ENCODE peak calls at places on chromosomes 16 and 17, in five cellular contexts. F is left ventricle myocardium inferior, H is cardiac fibroblast, G is psoas muscle, R is ascending aorta. S is an unnamed sample.

GRCh38 chr16:68981971-68982370 is 123.5 kb upstream of the HAS3 start:
- DNase-seq in F (no peak), H (no peak), G (no peak), R (no peak), S (no peak)

GRCh38 chr17:64385187-64386083 is 5.2 kb downstream of the PECAM1 start:
- DNase-seq in F (peak), H (peak), G (peak), R (peak), S (peak)

GRCh38 chr17:17749025-17749772 is 67.9 kb downstream of the RAI1 start:
- DNase-seq in F (no peak), H (no peak), G (no peak), R (no peak), S (no peak)

GRCh38 chr17:30950669-30951399 is 20.0 kb upstream of the RNF135 start:
- DNase-seq in F (peak), H (peak), G (peak), R (peak), S (peak)

GRCh38 chr17:14856156-14856555 is 409.0 kb downstream of the PMP22 start:
- DNase-seq in F (no peak), H (no peak), G (no peak), R (no peak), S (no peak)

GRCh38 chr17:61026818-61027217 is 349.2 kb downstream of the BCAS3 start:
- DNase-seq in F (no peak), H (no peak), G (no peak), R (no peak), S (no peak)

GRCh38 chr16:17836868-17837602 is 366.3 kb upstream of the XYLT1 start:
- DNase-seq in F (no peak), H (peak), G (no peak), R (no peak), S (peak)

GRCh38 chr16:50265260-50265659 is 1.1 kb upstream of the ADCY7 start:
- DNase-seq in F (no peak), H (no peak), G (peak), R (no peak), S (peak)

GRCh38 chr16:57859331-57859730 is 57.0 kb upstream of the KIFC3 start:
- DNase-seq in F (no peak), H (peak), G (no peak), R (peak), S (peak)

GRCh38 chr16:65083181-65083845 is 38.5 kb downstream of the CDH11 start:
- DNase-seq in F (no peak), H (peak), G (no peak), R (no peak), S (no peak)

GRCh38 chr16:11875721-11876120 is 24.4 kb upstream of the RSL1D1 start:
- DNase-seq in F (no peak), H (no peak), G (no peak), R (no peak), S (no peak)

GRCh38 chr17:66287911-66288310 is 14.5 kb upstream of the PRKCA start:
- DNase-seq in F (no peak), H (no peak), G (no peak), R (no peak), S (no peak)

GRCh38 chr16:57937861-57938260 is 33.1 kb downstream of the CNGB1 start:
- DNase-seq in F (no peak), H (no peak), G (no peak), R (no peak), S (no peak)

GRCh38 chr17:31696184-31696602 is 162.9 kb downstream of the COPRS start:
- DNase-seq in F (peak), H (peak), G (peak), R (peak), S (peak)

GRCh38 chr16:81889896-81890634 is 111.0 kb downstream of the PLCG2 start:
- DNase-seq in F (no peak), H (peak), G (no peak), R (no peak), S (peak)

GRCh38 chr17:75720656-75721462 is at the start of gene ITGB4:
- DNase-seq in F (peak), H (no peak), G (no peak), R (no peak), S (no peak)

GRCh38 chr17:13728751-13729150 is 127.0 kb upstream of the HS3ST3A1 start:
- DNase-seq in F (no peak), H (no peak), G (no peak), R (no peak), S (peak)

GRCh38 chr16:25501530-25502255 is 190.1 kb upstream of the HS3ST4 start:
- DNase-seq in F (no peak), H (no peak), G (no peak), R (no peak), S (no peak)

GRCh38 chr16:87393680-87394055 is 1.5 kb downstream of the MAP1LC3B start:
- DNase-seq in F (peak), H (no peak), G (no peak), R (no peak), S (no peak)
- H3K4me3 ChIP-seq in F (peak), H (peak), G (peak), R (peak), S (peak)

GRCh38 chr16:67174706-67175231 is 4.4 kb downstream of the NOL3 start:
- DNase-seq in F (no peak), H (no peak), G (no peak), R (no peak), S (no peak)

GRCh38 chr16:67170948-67171649 is 761 bp downstream of the NOL3 start:
- DNase-seq in F (no peak), H (no peak), G (no peak), R (no peak), S (no peak)

GRCh38 chr16:67170168-67170947 is at the start of gene NOL3:
- DNase-seq in F (peak), H (peak), G (peak), R (peak), S (peak)

GRCh38 chr16:67173808-67174705 is 3.7 kb downstream of the NOL3 start:
- DNase-seq in F (peak), H (peak), G (peak), R (peak), S (peak)

GRCh38 chr16:67173323-67173722 is 3.0 kb downstream of the NOL3 start:
- DNase-seq in F (no peak), H (no peak), G (no peak), R (no peak), S (no peak)
- H3K4me3 ChIP-seq in F (peak), H (no peak), G (peak), R (peak), S (no peak)

GRCh38 chr17:48244814-48245213 is 137.2 kb downstream of the SNX11 start:
- DNase-seq in F (no peak), H (peak), G (no peak), R (no peak), S (peak)
- H3K4me3 ChIP-seq in F (no peak), H (no peak), G (no peak), R (no peak), S (no peak)

GRCh38 chr17:69960755-69961154 is 114.3 kb upstream of the KCNJ16 start:
- DNase-seq in F (peak), H (peak), G (peak), R (no peak), S (no peak)
- H3K4me3 ChIP-seq in F (no peak), H (no peak), G (no peak), R (no peak), S (no peak)

GRCh38 chr17:42373896-42374295 is 14.3 kb downstream of the STAT3 start:
- DNase-seq in F (no peak), H (no peak), G (no peak), R (no peak), S (no peak)

GRCh38 chr17:42380935-42381334 is 7.3 kb downstream of the STAT3 start:
- DNase-seq in F (no peak), H (no peak), G (no peak), R (no peak), S (no peak)

GRCh38 chr17:42381898-42382297 is 6.3 kb downstream of the STAT3 start:
- DNase-seq in F (no peak), H (no peak), G (no peak), R (no peak), S (no peak)

DNA sequence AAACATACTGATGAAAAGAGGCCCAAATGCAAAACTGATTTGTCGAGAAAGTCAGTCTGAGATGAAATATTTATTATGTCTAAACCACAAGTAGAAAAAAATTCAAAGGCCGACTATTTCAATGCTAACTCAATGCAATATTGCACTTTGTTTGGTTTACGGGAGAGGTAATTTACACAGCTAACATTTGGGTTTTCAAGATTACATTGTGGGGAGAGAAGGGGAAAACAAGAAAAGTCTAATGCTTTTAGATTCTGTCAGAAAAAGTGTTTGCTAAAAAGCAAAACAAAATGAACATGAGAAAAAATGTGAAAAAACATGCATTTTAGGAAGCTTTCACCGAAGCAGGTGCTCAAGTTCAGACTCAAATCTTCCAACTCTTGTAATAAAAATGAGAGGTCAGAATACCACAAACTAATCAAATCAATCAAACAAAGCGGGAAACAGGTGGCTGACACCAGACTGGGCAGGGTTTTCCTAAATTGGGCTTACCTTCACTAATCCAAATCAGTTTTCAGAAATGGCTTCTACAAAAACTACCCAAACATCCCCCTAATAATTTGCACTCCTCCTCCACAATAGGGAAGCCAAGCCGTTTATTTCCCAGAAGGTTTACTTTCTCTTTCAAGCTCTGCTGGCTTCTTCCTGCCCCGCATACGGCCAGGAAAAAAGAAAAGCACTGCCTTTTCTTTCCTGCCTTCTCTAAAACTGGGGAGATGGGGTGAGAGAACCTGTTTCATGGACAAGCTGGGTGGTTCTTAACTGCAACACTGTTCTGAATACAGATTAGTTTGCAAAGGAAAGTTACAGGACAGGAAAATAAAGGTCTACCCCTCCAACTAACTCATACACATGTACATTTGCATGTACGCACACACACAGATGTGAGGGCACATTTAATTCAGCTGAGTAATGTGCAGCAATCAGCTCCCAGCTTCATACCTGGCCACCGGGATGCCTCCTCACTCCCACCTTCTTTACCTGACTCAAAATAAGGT is 9.3 kb downstream of the STAT3 start:
- DNase-seq in F (no peak), H (peak), G (no peak), R (no peak), S (peak)
- H3K4me3 ChIP-seq in F (peak), H (peak), G (peak), R (peak), S (peak)

GRCh38 chr17:68598545-68598961 is 2.6 kb downstream of the FAM20A start:
- DNase-seq in F (no peak), H (no peak), G (no peak), R (no peak), S (no peak)
- H3K4me3 ChIP-seq in F (peak), H (no peak), G (peak), R (no peak), S (no peak)

DNA sequence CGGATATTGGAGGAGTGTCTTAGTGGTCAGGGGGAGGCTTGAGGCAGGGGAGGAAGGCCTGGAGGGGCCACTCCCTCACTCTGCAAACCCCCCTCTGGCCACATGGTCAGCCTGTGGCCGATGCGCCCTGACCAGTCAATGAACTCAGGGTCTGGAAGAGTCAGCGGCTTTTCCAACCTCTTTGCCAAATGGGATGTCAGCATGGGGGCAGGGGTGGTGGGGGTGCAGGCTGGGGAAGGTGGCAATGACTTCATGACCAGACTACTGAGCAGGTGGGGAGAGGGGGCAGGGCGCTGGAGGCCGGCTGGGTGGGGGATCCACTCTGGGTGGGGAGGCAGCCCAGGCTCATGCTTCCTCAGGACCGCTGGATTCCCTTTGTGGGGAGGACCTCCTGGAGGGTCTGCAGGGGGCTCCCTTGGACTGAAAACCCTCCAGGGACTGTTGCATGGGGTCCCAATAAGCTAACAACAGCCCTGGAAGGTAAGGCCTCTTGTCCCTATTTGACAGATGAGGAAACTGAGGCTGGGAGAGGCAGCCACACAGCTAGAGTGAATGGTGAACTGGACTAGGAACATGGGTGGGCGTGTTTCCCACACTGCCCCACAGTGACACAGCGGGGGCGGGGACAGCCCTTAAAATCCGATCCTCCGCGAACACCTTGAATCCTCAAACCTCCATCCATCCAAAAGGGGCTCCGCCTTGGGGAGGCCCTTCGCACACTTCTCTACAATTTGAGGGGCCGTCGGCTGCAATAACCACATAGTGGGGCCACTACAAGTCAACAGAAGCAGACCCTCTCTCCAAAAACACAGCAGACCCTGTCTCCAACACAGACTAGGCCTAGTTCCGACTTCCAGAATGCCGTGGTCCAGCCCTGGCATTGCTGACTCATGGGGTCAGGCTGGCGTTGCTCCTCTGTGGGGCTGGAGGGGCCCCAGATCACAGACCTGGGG is 81.0 kb upstream of the TOB1 start:
- DNase-seq in F (no peak), H (no peak), G (peak), R (peak), S (no peak)
- H3K4me3 ChIP-seq in F (no peak), H (no peak), G (no peak), R (no peak), S (no peak)

DNA sequence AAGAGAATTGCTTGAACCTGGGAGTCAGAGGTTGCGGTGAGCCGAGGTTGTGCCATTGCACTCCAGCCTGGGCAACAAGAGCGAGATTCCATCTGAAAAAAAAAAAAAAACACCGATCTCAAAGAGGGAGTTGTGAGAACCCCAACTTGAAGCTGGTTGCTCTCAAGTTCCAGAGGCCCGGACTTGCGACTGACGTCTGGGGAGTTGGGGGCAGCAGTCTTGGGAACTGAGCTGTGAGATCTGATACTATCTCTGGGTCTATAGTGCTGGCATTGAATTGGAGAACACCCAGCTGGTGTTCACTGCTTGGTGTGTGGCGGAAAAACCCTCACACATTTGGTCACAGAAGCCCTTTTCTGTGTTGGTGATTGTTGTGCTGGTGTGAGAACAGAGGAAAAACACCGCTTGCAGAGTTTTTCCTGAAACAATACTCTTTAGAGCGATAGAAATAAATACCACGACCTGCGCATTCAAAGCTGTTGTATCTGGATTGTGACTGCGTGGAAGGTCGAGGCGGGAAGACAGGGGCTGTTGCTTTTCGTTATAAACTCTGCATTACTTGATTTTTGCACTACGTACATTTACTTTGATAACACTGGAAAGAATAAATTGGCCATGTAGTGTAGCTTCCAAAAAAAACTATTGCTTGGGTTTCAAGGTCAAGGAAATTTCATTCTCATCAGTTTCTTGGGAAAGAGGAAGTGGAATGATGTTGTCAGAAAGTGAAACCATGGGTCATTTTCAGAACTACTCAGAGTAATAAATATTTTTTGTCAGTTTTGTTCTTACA is 8.8 kb downstream of the SCIMP start:
- DNase-seq in F (no peak), H (no peak), G (no peak), R (no peak), S (no peak)
- H3K4me3 ChIP-seq in F (no peak), H (no peak), G (no peak), R (no peak), S (no peak)

GRCh38 chr16:87064731-87065720 is 252.2 kb downstream of the C16orf95 start:
- DNase-seq in F (no peak), H (no peak), G (no peak), R (no peak), S (peak)
- H3K4me3 ChIP-seq in F (peak), H (no peak), G (no peak), R (peak), S (peak)

DNA sequence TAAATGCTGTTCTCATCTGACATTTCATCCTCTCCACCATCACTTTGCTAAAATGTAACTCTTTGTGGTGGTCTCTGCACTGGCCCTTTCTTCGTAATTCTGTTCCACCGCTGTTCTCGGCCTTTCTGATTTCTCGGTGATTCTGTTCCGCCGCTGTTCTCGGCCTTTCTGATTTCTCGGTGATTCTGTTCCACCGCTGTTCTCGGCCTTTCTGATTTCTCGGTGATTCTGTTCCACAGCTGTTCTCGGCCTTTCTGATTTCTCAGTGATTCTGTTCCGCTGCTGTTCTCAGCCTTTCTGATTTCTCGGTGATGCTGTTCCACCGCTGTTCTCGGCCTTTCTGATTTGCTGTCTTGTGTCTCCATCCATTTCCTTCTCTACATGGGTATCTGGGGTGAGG is 12.3 kb downstream of the FOXF1 start:
- DNase-seq in F (no peak), H (no peak), G (peak), R (no peak), S (no peak)
- H3K4me3 ChIP-seq in F (no peak), H (no peak), G (no peak), R (no peak), S (no peak)